ENCODE peak calls at places on chromosomes 7 and 10, in seven cellular contexts. H is PC-3, F is hepatocyte, G is SK-N-SH, A is PC-9, I is HCT116, B is MM.1S. N is an unnamed sample. For H3K9me2, the result is how much of the 10 kb centered on the place peaks cover.

GRCh38 chr7:95686109-95686508 is 86.2 kb upstream of the DYNC1I1 start:
- DNase-seq in H (peak), F (peak), G (peak), A (peak), I (peak), B (peak), N (peak)

GRCh38 chr7:88302486-88302885 is 4.2 kb downstream of the STEAP4 start:
- DNase-seq in H (no peak), F (no peak), G (no peak), A (no peak), I (no peak), B (no peak), N (no peak)

GRCh38 chr7:81036041-81036440 is 117.2 kb upstream of the SEMA3C start:
- DNase-seq in H (no peak), F (no peak), G (no peak), A (no peak), I (no peak), B (no peak), N (no peak)

GRCh38 chr10:7410306-7410799 is 481 bp downstream of the SFMBT2 start:
- DNase-seq in H (no peak), F (peak), G (peak), A (no peak), I (no peak), B (peak), N (peak)

GRCh38 chr7:136528329-136528728 is 340.1 kb upstream of the CHRM2 start:
- DNase-seq in H (peak), F (peak), G (no peak), A (peak), I (no peak), B (no peak), N (no peak)

GRCh38 chr10:5596611-5597341 is 69.6 kb downstream of the ASB13 start:
- DNase-seq in H (peak), F (no peak), G (no peak), A (peak), I (no peak), B (no peak), N (no peak)

GRCh38 chr7:29254663-29255062 is 60.1 kb downstream of the CHN2 start:
- DNase-seq in H (peak), F (no peak), G (no peak), A (no peak), I (no peak), B (no peak), N (no peak)

GRCh38 chr7:105759670-105760548 is 116.5 kb downstream of the ATXN7L1 start:
- DNase-seq in H (peak), F (peak), G (peak), A (peak), I (peak), B (peak), N (peak)

GRCh38 chr7:17054206-17054605 is 172.4 kb upstream of the AGR3 start:
- DNase-seq in H (no peak), F (no peak), G (no peak), A (no peak), I (no peak), B (no peak), N (no peak)

GRCh38 chr7:75624134-75624832 is 114.5 kb downstream of the HIP1 start:
- DNase-seq in H (no peak), F (peak), G (no peak), A (no peak), I (no peak), B (no peak), N (peak)

GRCh38 chr10:48273741-48274140 is 755 bp downstream of the FRMPD2 start:
- DNase-seq in H (peak), F (no peak), G (no peak), A (no peak), I (no peak), B (no peak), N (no peak)

GRCh38 chr7:150860291-150860977 is 8.1 kb downstream of the AOC1 start:
- DNase-seq in H (no peak), F (no peak), G (peak), A (no peak), I (no peak), B (no peak), N (no peak)

GRCh38 chr10:110167149-110167548 is 40.3 kb upstream of the MXI1 start:
- DNase-seq in H (no peak), F (no peak), G (no peak), A (no peak), I (no peak), B (no peak), N (no peak)

GRCh38 chr7:69062020-69062760 is 536.1 kb upstream of the AUTS2 start:
- DNase-seq in H (no peak), F (peak), G (no peak), A (no peak), I (no peak), B (no peak), N (no peak)

GRCh38 chr10:87659571-87660483 is at the start of gene PAPSS2:
- DNase-seq in H (peak), F (peak), G (peak), A (peak), I (no peak), B (no peak), N (no peak)

GRCh38 chr7:154857240-154857639 is 145.7 kb downstream of the PAXIP1 start:
- DNase-seq in H (no peak), F (no peak), G (no peak), A (no peak), I (no peak), B (no peak), N (no peak)

GRCh38 chr10:44963772-44964633 is 4.4 kb downstream of the RASSF4 start:
- DNase-seq in H (no peak), F (peak), G (no peak), A (peak), I (no peak), B (peak), N (peak)

GRCh38 chr7:88169717-88170320 is 50.0 kb downstream of the SRI start:
- DNase-seq in H (peak), F (peak), G (peak), A (no peak), I (no peak), B (peak), N (peak)

GRCh38 chr7:152459724-152460251 is 24.0 kb upstream of the KMT2C start:
- DNase-seq in H (peak), F (peak), G (peak), A (peak), I (no peak), B (no peak), N (peak)

GRCh38 chr7:496528-497295 is 22.9 kb downstream of the PDGFA start:
- DNase-seq in H (no peak), F (no peak), G (no peak), A (no peak), I (no peak), B (no peak), N (no peak)

GRCh38 chr10:51244308-51244707 is 170.0 kb downstream of the PRKG1 start:
- DNase-seq in H (no peak), F (no peak), G (no peak), A (no peak), I (no peak), B (no peak), N (no peak)
- H3K4me2 ChIP-seq in H (no peak), F (peak), G (peak), A (no peak), I (no peak), B (no peak), N (no peak)

GRCh38 chr7:131898418-131898817 is 342.0 kb upstream of the PODXL start:
- DNase-seq in H (peak), F (no peak), G (no peak), A (no peak), I (no peak), B (no peak), N (no peak)
- H3K9me2 ChIP-seq in H (under half), F (under half), G (under half), A (under half), I (under half), B (under half), N (under half)

GRCh38 chr10:99535764-99536399 is 3.1 kb downstream of the NKX2-3 start:
- DNase-seq in H (no peak), F (no peak), G (peak), A (no peak), I (no peak), B (no peak), N (no peak)

GRCh38 chr10:99538287-99538917 is 5.7 kb downstream of the NKX2-3 start:
- DNase-seq in H (no peak), F (no peak), G (peak), A (no peak), I (no peak), B (no peak), N (no peak)

GRCh38 chr10:99534939-99535763 is 2.4 kb downstream of the NKX2-3 start:
- DNase-seq in H (peak), F (peak), G (peak), A (no peak), I (no peak), B (no peak), N (no peak)

GRCh38 chr10:99537381-99538286 is 4.9 kb downstream of the NKX2-3 start:
- DNase-seq in H (no peak), F (no peak), G (peak), A (no peak), I (no peak), B (no peak), N (no peak)

GRCh38 chr10:99536400-99537254 is 3.9 kb downstream of the NKX2-3 start:
- DNase-seq in H (no peak), F (no peak), G (peak), A (no peak), I (no peak), B (no peak), N (no peak)
- H3K4me2 ChIP-seq in H (no peak), F (peak), G (peak), A (no peak), I (no peak), B (peak), N (no peak)

GRCh38 chr7:54712777-54713176 is 46.2 kb downstream of the SEC61G start:
- DNase-seq in H (no peak), F (no peak), G (no peak), A (no peak), I (no peak), B (no peak), N (no peak)
- H3K9me2 ChIP-seq in H (under half), F (under half), G (under half), A (under half), I (under half), B (under half), N (under half)

GRCh38 chr7:22554184-22554583 is 54.2 kb upstream of the STEAP1B start:
- DNase-seq in H (no peak), F (no peak), G (no peak), A (no peak), I (no peak), B (no peak), N (no peak)

GRCh38 chr7:22549051-22549450 is 49.1 kb upstream of the STEAP1B start:
- DNase-seq in H (no peak), F (no peak), G (no peak), A (no peak), I (no peak), B (no peak), N (no peak)

GRCh38 chr7:22549667-22550513 is 49.9 kb upstream of the STEAP1B start:
- DNase-seq in H (peak), F (peak), G (peak), A (peak), I (peak), B (peak), N (peak)

GRCh38 chr7:22550514-22551010 is 50.6 kb upstream of the STEAP1B start:
- DNase-seq in H (no peak), F (no peak), G (no peak), A (no peak), I (no peak), B (no peak), N (no peak)

GRCh38 chr7:22551768-22552513 is 52.0 kb upstream of the STEAP1B start:
- DNase-seq in H (no peak), F (no peak), G (no peak), A (no peak), I (no peak), B (no peak), N (peak)
- H3K4me2 ChIP-seq in H (no peak), F (no peak), G (no peak), A (no peak), I (no peak), B (no peak), N (peak)

N was measured in OCI-LY7.